ENCODE peak calls at places on chromosomes 2 and 18, in five cellular contexts. J is K562, C is H1, P is HepG2, N is GM12878. E is an unnamed sample.

GRCh38 chr2:205273148-205273547 is 409.2 kb upstream of the NRP2 start:
- DNase-seq in P (no peak), J (no peak), C (no peak), N (no peak), E (no peak)

GRCh38 chr2:174492963-174493431 is 6.2 kb upstream of the GPR155 start:
- DNase-seq in P (no peak), N (peak), J (no peak), C (no peak), E (no peak)

GRCh38 chr2:40168032-40168431 is 283.9 kb downstream of the SLC8A1 start:
- DNase-seq in P (peak), N (no peak), J (no peak), C (no peak), E (no peak)

GRCh38 chr2:191190439-191190838 is 39.6 kb upstream of the STAT4 start:
- DNase-seq in N (no peak), C (no peak), P (no peak), J (no peak), E (no peak)

GRCh38 chr2:43727634-43728014 is 46.2 kb upstream of the DYNC2LI1 start:
- DNase-seq in C (no peak), P (no peak), J (no peak), N (no peak), E (no peak)

GRCh38 chr2:88813612-88814011 is 122.1 kb downstream of the RPIA start:
- DNase-seq in N (no peak), J (no peak), C (no peak), P (no peak), E (no peak)

GRCh38 chr2:129763190-129763846 is 216.1 kb upstream of the RAB6C start:
- DNase-seq in C (no peak), N (no peak), J (no peak), P (no peak), E (no peak)

GRCh38 chr18:46169464-46169941 is 65.3 kb downstream of the HAUS1 start:
- DNase-seq in P (peak), J (no peak), C (no peak), N (no peak), E (no peak)

GRCh38 chr2:207223051-207223450 is 57.3 kb upstream of the KLF7 start:
- DNase-seq in J (no peak), P (no peak), N (peak), C (no peak), E (no peak)

GRCh38 chr2:121285077-121285449 is at the start of gene TFCP2L1:
- DNase-seq in C (peak), P (no peak), J (peak), N (no peak), E (no peak)

GRCh38 chr2:55438391-55439100 is 18.9 kb upstream of the CCDC88A start:
- DNase-seq in C (no peak), J (no peak), P (peak), N (no peak), E (no peak)

GRCh38 chr2:133579295-133579694 is 11.0 kb upstream of the NCKAP5 start:
- DNase-seq in C (no peak), N (no peak), J (no peak), P (no peak), E (no peak)

GRCh38 chr18:49168970-49169619 is 218.3 kb upstream of the SMAD7 start:
- DNase-seq in N (peak), C (no peak), P (peak), J (no peak), E (no peak)

GRCh38 chr2:144801766-144802165 is 281.8 kb upstream of the ZEB2 start:
- DNase-seq in P (no peak), C (no peak), J (no peak), N (no peak), E (no peak)

GRCh38 chr2:237495521-237496117 is 8.6 kb downstream of the MLPH start:
- DNase-seq in P (no peak), J (no peak), N (no peak), C (no peak), E (no peak)

GRCh38 chr2:109126501-109126860 is 2.5 kb upstream of the SH3RF3 start:
- DNase-seq in N (no peak), C (no peak), J (no peak), P (no peak), E (no peak)

GRCh38 chr2:127864877-127865276 is 6.9 kb upstream of the POLR2D start:
- DNase-seq in J (peak), C (no peak), N (no peak), P (no peak), E (no peak)

GRCh38 chr2:142914507-142915313 is 37.2 kb downstream of the KYNU start:
- DNase-seq in N (peak), J (no peak), C (no peak), P (no peak), E (no peak)

GRCh38 chr2:96109931-96110511 is 6.3 kb downstream of the ADRA2B start:
- DNase-seq in P (no peak), C (no peak), N (no peak), J (no peak), E (no peak)

GRCh38 chr2:132618734-132619133 is 51.3 kb downstream of the LYPD1 start:
- DNase-seq in J (no peak), C (no peak), N (no peak), P (no peak), E (no peak)

GRCh38 chr2:37635359-37636208 is 35.9 kb downstream of the CDC42EP3 start:
- DNase-seq in J (no peak), N (peak), P (no peak), C (no peak), E (no peak)

GRCh38 chr2:143034292-143035074 is 94.7 kb upstream of the ARHGAP15 start:
- DNase-seq in C (no peak), P (peak), N (peak), J (peak), E (peak)

GRCh38 chr2:237877576-237878307 is 18.3 kb downstream of the RAMP1 start:
- DNase-seq in N (no peak), P (no peak), J (no peak), C (no peak), E (no peak)

GRCh38 chr18:46422552-46423055 is 234.4 kb downstream of the LOXHD1 start:
- DNase-seq in C (no peak), P (no peak), N (no peak), J (no peak), E (no peak)

GRCh38 chr2:203484266-203485112 is 50.6 kb downstream of the RAPH1 start:
- DNase-seq in C (no peak), N (peak), J (no peak), P (peak), E (no peak)

GRCh38 chr18:35045121-35045520 is 3.9 kb downstream of the MAPRE2 start:
- DNase-seq in P (no peak), C (no peak), N (no peak), J (no peak), E (no peak)

GRCh38 chr2:95346236-95346737 is 49.1 kb downstream of the KCNIP3 start:
- DNase-seq in N (no peak), J (peak), C (no peak), P (no peak), E (no peak)

GRCh38 chr2:26687328-26687727 is 5.2 kb upstream of the KCNK3 start:
- DNase-seq in P (no peak), C (no peak), N (no peak), J (no peak), E (no peak)

GRCh38 chr2:240411261-240412160 is 24.0 kb upstream of the GPC1 start:
- DNase-seq in C (no peak), N (no peak), P (no peak), J (no peak), E (no peak)

GRCh38 chr2:226063704-226064390 is 664.3 kb downstream of the NYAP2 start:
- DNase-seq in N (no peak), P (no peak), J (no peak), C (no peak), E (peak)

GRCh38 chr18:32730620-32731021 is 42.2 kb downstream of the KLHL14 start:
- DNase-seq in N (peak), P (no peak), J (no peak), C (no peak), E (no peak)

GRCh38 chr2:240226672-240227537 is 86.4 kb upstream of the OTOS start:
- DNase-seq in J (no peak), P (no peak), N (no peak), C (no peak), E (no peak)

DNA sequence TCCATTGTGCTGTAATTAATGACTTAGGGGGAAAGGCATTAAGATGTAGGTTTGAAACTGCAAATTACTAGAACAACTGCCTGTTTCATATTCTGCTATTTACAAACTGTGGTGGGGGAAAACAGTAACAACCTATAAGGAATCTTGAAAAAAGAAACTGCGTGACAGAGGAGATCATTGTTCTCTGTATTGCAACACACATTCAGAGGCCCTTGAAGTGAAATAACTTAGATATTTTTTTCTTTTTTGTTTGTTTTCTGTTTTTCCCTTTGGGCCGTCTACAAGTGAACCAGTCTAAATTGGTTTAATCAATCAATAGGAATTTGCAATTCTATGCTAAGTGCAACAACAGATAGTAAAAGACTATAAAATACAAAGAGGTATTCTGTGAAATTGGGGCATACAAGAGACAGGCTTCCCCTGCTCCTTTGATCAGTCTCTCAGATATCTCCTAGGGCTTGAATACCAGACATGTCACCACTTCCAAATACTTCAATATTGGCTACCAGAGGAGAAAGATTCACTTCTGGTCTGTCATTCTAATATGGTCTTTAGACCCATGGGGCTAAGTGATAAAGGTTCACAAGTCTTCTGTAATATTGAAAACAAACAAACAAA is 2055.1 kb upstream of the CELF4 start:
- DNase-seq in N (no peak), P (peak), J (no peak), C (no peak), E (no peak)
- TF ChIP-seq ZNF274 in N (no peak), P (no peak), J (no peak), C (no peak), E (no peak)

GRCh38 chr2:104862061-104862941 is 8.4 kb downstream of the POU3F3 start:
- DNase-seq in C (no peak), P (no peak), N (no peak), J (no peak), E (no peak)

GRCh38 chr2:104863229-104863584 is 9.3 kb downstream of the POU3F3 start:
- DNase-seq in C (no peak), N (no peak), J (no peak), P (no peak), E (no peak)

GRCh38 chr2:104864751-104865470 is 11.0 kb downstream of the POU3F3 start:
- DNase-seq in P (no peak), J (no peak), C (no peak), N (no peak), E (no peak)

GRCh38 chr2:104864280-104864599 is 10.3 kb downstream of the POU3F3 start:
- DNase-seq in N (no peak), J (no peak), P (no peak), C (no peak), E (no peak)

DNA sequence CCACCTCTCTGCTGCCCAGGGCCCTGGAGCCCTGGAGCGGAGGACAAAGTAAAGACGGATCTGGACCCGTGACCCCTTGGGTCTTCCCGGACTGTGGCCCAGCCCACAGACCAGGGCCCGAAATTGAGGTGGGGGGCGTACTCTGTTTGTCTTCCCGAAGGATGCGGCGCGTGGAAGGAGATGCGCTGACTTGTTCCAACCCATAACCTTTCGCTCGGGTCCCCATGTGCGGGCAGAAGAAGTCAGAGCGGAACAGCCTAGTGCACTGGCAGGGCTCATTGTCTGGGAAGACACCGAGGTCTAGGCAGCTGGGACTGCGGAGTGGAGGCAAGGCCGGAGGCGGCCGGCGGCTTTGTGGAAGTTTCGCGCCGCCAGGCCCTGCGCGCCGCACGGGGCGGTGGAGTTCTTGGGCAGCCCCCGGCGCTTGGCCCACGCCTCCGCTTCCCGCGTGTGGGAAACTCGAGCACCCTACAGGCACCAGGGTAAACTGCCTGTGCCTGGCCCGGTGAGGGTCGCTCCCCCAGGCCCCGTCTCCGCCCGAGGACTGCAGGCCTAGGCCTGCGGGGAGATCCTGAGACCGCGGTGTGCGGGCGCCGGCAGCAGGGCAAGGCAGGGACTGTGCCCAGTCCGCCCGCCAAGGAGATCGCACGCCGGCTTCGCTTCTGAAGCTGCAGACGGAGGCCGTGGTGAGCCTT is 9.8 kb downstream of the POU3F3 start:
- DNase-seq in J (no peak), N (no peak), P (no peak), C (no peak), E (no peak)
- TF ChIP-seq EZH2 in J (no peak), N (no peak), P (no peak), C (peak), E (no peak)

GRCh38 chr2:188634656-188635055 is 339.5 kb upstream of the COL3A1 start:
- DNase-seq in P (no peak), C (no peak), N (no peak), J (no peak), E (no peak)

GRCh38 chr2:188629890-188630483 is 338.3 kb downstream of the GULP1 start:
- DNase-seq in P (no peak), N (no peak), J (no peak), C (no peak), E (no peak)

GRCh38 chr2:188628989-188629889 is 337.6 kb downstream of the GULP1 start:
- DNase-seq in C (no peak), N (no peak), P (no peak), J (no peak), E (peak)

GRCh38 chr2:188631037-188631794 is 339.5 kb downstream of the GULP1 start:
- DNase-seq in P (no peak), J (no peak), N (no peak), C (no peak), E (no peak)
- TF ChIP-seq ZNF274 in P (no peak), J (no peak), N (no peak), C (no peak), E (no peak)

DNA sequence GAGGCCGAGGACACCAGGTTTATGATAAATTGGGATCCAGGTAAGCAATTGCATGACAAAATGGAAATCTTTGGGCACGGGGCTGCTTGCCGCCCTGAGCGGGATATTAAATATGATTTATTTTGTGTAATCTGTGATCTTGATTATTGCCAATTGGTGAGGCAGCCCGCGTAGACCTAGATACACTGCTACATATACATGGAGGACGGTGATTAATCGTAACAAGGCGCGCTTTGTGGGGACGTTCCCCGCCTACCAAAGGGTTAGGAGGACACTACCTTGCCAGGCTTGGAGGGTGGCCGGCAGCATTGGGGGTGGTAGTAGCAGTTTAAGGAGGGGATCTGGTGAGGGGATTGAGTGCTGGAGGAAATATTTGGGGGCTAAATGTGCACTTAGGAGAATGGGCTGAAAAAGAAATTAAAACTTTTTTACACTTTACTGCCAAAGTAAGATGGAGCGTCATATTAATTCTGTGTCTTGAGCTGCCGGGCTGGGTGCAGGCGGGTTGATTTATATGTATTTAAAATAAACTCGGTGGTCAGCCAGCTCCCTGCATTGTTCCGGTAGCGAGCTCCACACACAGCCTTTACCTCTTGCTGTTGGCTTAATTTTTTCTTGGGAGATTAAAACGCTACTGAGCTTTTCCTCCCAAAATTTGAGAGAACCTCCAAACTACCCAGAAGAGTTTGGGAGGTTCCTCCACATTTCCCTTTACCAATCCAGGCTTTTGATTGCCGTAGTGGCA is 4.1 kb downstream of the HOXD3 start:
- DNase-seq in P (no peak), C (no peak), N (no peak), J (no peak), E (no peak)
- TF ChIP-seq EZH2 in P (no peak), C (no peak), N (no peak), J (no peak), E (no peak)

GRCh38 chr2:34337735-34338134 is 738.6 kb upstream of the FAM98A start:
- DNase-seq in N (no peak), P (no peak), J (no peak), C (no peak), E (no peak)

DNA sequence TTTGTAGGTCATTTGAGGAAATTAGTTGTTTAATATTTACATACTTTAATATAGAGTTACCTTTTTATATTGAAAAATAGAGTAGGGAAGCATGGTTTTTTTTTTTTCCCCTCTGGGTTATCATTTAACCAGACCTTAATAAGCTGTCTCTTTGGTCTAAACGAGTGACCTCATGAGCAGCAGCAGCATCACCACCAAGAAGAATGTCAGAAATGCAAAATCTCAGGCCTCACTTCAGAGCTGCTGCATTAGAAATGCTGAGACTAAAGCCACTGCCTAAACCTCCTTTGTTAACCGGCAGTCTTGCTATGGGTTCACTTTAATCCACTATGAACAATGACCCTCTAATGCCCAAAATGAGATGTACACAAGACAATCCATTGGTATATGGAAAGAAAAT is 733.7 kb upstream of the FAM98A start:
- DNase-seq in P (no peak), J (no peak), C (no peak), N (no peak), E (no peak)
- TF ChIP-seq ZNF274 in P (no peak), J (no peak), C (no peak), N (no peak), E (no peak)

GRCh38 chr18:22084547-22084946 is 84.8 kb upstream of the GATA6 start:
- DNase-seq in N (no peak), P (peak), C (no peak), J (no peak), E (no peak)

GRCh38 chr18:22088029-22088428 is 81.4 kb upstream of the GATA6 start:
- DNase-seq in C (no peak), J (no peak), P (no peak), N (no peak), E (no peak)

GRCh38 chr18:22086973-22087372 is 82.4 kb upstream of the GATA6 start:
- DNase-seq in P (no peak), N (no peak), C (no peak), J (no peak), E (no peak)

GRCh38 chr18:22082408-22082807 is 87.0 kb upstream of the GATA6 start:
- DNase-seq in P (no peak), C (no peak), N (no peak), J (no peak), E (no peak)
- TF ChIP-seq EZH2 in P (no peak), C (no peak), N (no peak), J (no peak), E (no peak)

GRCh38 chr18:58911766-58912165 is 47.1 kb downstream of the ZNF532 start:
- DNase-seq in N (no peak), J (no peak), P (no peak), C (no peak), E (no peak)
- TF ChIP-seq ZNF274 in N (no peak), J (no peak), P (no peak), C (no peak), E (no peak)

GRCh38 chr2:160278101-160278888 is 78.2 kb upstream of the ITGB6 start:
- DNase-seq in P (no peak), N (no peak), C (no peak), J (no peak), E (no peak)
- TF ChIP-seq EZH2 in P (no peak), N (no peak), C (no peak), J (no peak), E (no peak)